ENCODE peak calls at places on chromosomes 5 and 9, in six cellular contexts. A is A549, C is thyroid gland, N is transverse colon, D is uterus, Q is stomach. J is an unnamed sample.

GRCh38 chr5:169398515-169398914 is 97.6 kb upstream of the SLIT3 start:
- DNase-seq in Q (no peak), N (no peak), C (no peak), A (no peak), D (no peak), J (no peak)

GRCh38 chr5:40622463-40623252 is 57.1 kb upstream of the PTGER4 start:
- DNase-seq in N (no peak), A (no peak), C (no peak), Q (no peak), D (no peak), J (no peak)

GRCh38 chr9:121505903-121506640 is 6.4 kb upstream of the GGTA1 start:
- DNase-seq in C (no peak), A (no peak), D (no peak), N (no peak), Q (no peak), J (no peak)

GRCh38 chr5:179135441-179136215 is 75.5 kb downstream of the ZNF354C start:
- DNase-seq in N (no peak), A (no peak), C (no peak), Q (no peak), D (no peak), J (no peak)

GRCh38 chr5:90096415-90097081 is 313.0 kb downstream of the CETN3 start:
- DNase-seq in Q (peak), N (no peak), C (no peak), A (peak), D (peak), J (no peak)

GRCh38 chr5:55570026-55570425 is 35.3 kb upstream of the PLPP1 start:
- DNase-seq in D (no peak), A (no peak), Q (no peak), C (no peak), N (no peak), J (no peak)

GRCh38 chr5:98414938-98415337 is 358.5 kb upstream of the RGMB start:
- DNase-seq in N (no peak), Q (no peak), C (no peak), A (no peak), D (no peak), J (no peak)

GRCh38 chr9:134630393-134630790 is 11.2 kb upstream of the COL5A1 start:
- DNase-seq in Q (no peak), A (no peak), N (no peak), C (no peak), D (peak), J (peak)

GRCh38 chr9:2622361-2623045 is 916 bp downstream of the VLDLR start:
- DNase-seq in D (peak), A (no peak), C (peak), Q (peak), N (peak), J (peak)

GRCh38 chr5:122906768-122907167 is 61.4 kb downstream of the SNX24 start:
- DNase-seq in N (no peak), D (peak), C (peak), A (no peak), Q (no peak), J (no peak)

GRCh38 chr5:97676608-97677007 is 493.6 kb upstream of the RIOK2 start:
- DNase-seq in D (no peak), Q (no peak), N (no peak), C (no peak), A (no peak), J (no peak)

GRCh38 chr5:157187046-157187754 is 6.6 kb downstream of the ITK start:
- DNase-seq in N (no peak), A (no peak), D (no peak), C (no peak), Q (no peak), J (no peak)

GRCh38 chr9:76109953-76110352 is 219.5 kb downstream of the PCSK5 start:
- DNase-seq in Q (no peak), D (no peak), C (peak), N (no peak), A (no peak), J (no peak)

GRCh38 chr5:143887901-143888648 is 76.1 kb downstream of the HMHB1 start:
- DNase-seq in A (peak), C (no peak), Q (no peak), D (no peak), N (no peak), J (no peak)

GRCh38 chr9:114894801-114895433 is 35.5 kb downstream of the TNFSF8 start:
- DNase-seq in A (peak), N (no peak), C (no peak), D (no peak), Q (no peak), J (no peak)

GRCh38 chr9:132008184-132008781 is 71.4 kb downstream of the MED27 start:
- DNase-seq in Q (no peak), A (peak), N (no peak), C (no peak), D (no peak), J (no peak)

GRCh38 chr5:103522586-103522985 is 40.0 kb downstream of the NUDT12 start:
- DNase-seq in Q (no peak), D (no peak), A (no peak), C (peak), N (no peak), J (no peak)

GRCh38 chr5:118692811-118693342 is 295.5 kb downstream of the DTWD2 start:
- DNase-seq in N (no peak), D (no peak), A (no peak), Q (no peak), C (no peak), J (no peak)

GRCh38 chr9:119086590-119086989 is 282.6 kb downstream of the BRINP1 start:
- DNase-seq in Q (no peak), A (no peak), N (no peak), C (no peak), D (no peak), J (no peak)

GRCh38 chr5:2747372-2748179 is 3.9 kb downstream of the IRX2 start:
- DNase-seq in C (no peak), A (no peak), N (no peak), D (no peak), Q (no peak), J (no peak)

GRCh38 chr9:131875828-131876485 is 136.1 kb upstream of the RAPGEF1 start:
- DNase-seq in C (no peak), D (no peak), A (no peak), Q (no peak), N (no peak), J (no peak)

GRCh38 chr5:139474815-139475791 is 4.3 kb downstream of the SMIM33 start:
- DNase-seq in D (peak), Q (no peak), A (no peak), N (peak), C (no peak), J (peak)

GRCh38 chr5:138448481-138449398 is 9.9 kb downstream of the REEP2 start:
- DNase-seq in N (no peak), Q (no peak), C (peak), D (no peak), A (peak), J (no peak)

DNA sequence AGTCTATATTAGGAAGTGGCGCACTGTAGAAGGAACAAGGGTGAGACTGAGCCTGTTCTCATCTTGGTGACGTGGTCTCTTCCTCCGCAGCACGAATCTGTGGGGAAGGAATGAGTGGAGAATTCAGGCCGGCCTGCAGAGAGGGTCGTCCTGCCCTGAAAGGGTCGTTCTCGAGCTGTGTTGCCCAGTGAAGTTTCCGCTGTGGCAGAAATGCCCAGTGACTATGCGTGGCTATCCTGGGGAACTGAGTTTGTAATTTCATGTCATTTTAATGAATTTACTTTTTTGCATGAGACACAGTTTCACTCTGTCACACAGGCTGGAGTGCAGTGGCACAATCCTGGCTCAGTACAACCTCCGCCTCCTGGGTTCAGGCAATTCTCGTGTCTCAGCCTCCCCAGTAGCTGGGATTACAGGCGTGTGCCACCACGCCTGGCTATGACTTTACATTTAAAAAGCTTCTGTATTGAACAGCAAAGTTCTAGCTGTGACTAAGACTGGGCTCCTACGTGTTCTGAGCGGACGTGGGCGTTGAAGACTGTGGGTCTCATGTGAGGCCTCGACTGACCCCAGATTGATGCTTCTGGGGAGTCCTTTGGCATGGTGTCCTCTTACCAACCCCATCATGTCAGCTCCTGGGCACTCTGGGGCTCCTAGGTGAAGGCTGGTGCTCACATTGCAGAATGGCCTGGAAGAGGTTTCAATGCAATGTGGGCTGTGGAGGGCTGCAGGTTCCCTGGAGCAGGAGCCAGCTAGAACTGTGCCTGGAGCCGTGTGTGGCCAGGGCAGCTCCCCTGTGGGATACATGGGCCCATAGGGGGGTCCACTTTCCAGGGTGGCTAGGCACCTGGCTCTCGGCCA is 29.4 kb downstream of the SLC25A25 start:
- DNase-seq in Q (no peak), C (no peak), A (no peak), D (no peak), N (no peak), J (peak)
- H3K27ac ChIP-seq in Q (peak), C (peak), A (peak), D (peak), N (peak), J (peak)

GRCh38 chr5:16897800-16898199 is 38.3 kb downstream of the MYO10 start:
- DNase-seq in N (no peak), D (no peak), C (no peak), A (no peak), Q (no peak), J (no peak)

GRCh38 chr5:16897284-16897704 is 38.8 kb downstream of the MYO10 start:
- DNase-seq in A (peak), N (no peak), D (no peak), Q (no peak), C (no peak), J (no peak)

GRCh38 chr5:16891043-16891442 is 45.0 kb downstream of the MYO10 start:
- DNase-seq in D (no peak), A (no peak), N (no peak), C (peak), Q (no peak), J (no peak)

GRCh38 chr5:16896767-16897166 is 39.3 kb downstream of the MYO10 start:
- DNase-seq in A (no peak), D (no peak), C (no peak), Q (no peak), N (no peak), J (no peak)

DNA sequence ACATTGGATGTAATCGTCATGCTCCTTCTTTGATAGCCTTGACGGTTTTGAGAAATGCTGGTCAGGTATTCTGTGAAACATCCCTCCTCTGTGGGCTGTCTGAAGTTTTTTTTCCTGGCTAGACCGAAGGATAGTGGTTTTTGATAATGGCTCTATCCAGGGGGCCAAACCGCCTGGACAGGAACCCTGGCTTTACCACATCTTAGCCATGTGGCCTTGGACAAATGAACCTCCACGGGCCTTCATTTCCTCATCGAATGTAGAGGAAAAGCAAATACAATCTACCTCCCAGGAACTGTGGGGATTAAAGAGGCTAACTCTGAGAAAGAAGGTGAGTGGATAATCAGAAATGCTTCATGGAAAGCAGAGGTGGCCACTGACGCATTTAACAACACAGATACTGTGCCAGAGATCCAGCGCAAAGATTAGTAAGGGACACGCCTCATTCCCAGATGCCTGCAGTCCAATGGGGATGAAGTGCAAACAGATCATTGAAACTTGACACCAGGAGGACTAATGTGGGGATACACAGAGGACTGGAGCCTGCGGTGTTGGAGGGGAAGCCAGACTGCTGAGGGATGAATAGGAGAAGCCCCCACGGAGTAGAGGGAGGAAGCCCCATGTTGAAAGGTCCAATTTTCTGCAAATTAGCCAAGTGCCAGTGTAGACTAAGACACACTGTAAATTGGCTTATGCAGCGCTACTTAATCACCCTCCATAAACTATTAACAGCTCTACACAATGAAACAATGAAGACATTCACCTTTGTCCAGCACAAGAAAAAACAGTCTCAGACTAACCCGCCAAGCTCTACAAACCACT is 41.6 kb downstream of the MYO10 start:
- DNase-seq in N (peak), C (peak), A (peak), D (no peak), Q (peak), J (peak)
- TF ChIP-seq POLR2A in N (no peak), C (no peak), A (no peak), D (no peak), Q (no peak), J (no peak)

DNA sequence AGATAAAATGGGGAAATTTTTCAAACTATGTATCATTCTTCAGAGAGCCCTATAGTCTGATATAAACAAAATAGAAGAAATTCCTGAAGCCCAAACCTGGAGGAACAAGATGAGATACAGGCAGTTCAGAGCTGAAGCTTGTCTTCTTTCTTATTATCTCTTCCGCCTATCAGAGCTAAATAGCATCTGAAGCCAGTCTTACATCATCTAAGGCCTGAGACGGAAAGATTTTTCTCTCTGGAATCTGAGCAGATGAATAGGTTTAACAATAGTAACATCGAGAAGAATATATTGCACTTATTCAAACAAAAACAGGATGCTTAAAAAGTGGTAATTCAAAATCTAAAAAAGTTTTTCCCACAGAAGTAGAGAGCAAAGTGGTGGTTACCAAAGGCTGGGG is 59.8 kb downstream of the LPAR1 start:
- DNase-seq in C (no peak), N (no peak), Q (no peak), D (no peak), A (no peak), J (no peak)
- H3K27ac ChIP-seq in C (no peak), N (no peak), Q (no peak), D (no peak), A (no peak), J (no peak)

DNA sequence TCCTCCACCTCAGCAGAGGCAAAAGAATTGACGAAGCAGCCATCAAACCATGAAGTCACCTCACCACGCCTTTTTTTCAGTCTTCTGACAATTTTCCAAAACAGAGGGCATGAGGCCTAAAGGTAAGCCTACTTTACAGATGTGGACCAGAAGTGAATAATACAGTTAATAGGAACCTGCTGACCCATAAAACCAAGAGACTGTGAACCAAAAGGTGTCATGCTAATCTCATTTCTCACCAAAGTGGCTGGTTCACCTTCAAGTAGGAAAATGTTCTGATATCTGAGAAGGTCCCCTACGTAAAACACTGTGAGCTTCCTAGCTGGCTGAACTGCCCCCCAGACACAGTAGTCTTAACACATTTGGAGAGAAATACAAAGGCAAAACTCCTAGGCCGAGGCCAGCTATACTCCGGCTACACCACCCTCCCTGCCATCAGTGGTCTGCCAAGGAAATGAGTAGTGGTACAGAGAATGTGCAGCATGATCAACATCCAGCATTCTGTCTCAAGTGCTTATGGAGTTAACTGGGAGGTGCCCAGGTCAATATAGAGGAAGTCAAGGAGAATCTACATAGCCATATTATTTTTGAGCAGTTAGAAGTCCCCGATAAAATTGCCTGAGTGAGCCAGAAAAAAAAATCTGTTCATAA is 19.3 kb upstream of the F2RL2 start:
- DNase-seq in D (no peak), A (no peak), C (no peak), N (no peak), Q (no peak), J (no peak)
- TF ChIP-seq POLR2A in D (no peak), A (no peak), C (no peak), N (no peak), Q (no peak), J (no peak)

GRCh38 chr5:32116574-32117313 is 57.4 kb downstream of the GOLPH3 start:
- DNase-seq in N (no peak), D (no peak), A (no peak), Q (no peak), C (no peak), J (no peak)
- H3K27ac ChIP-seq in N (no peak), D (no peak), A (no peak), Q (no peak), C (no peak), J (no peak)

GRCh38 chr5:80655231-80655784 is 525 bp upstream of the DHFR start:
- DNase-seq in Q (no peak), A (peak), D (no peak), N (no peak), C (no peak), J (no peak)

GRCh38 chr5:80653497-80653896 is 955 bp upstream of the MSH3 start:
- DNase-seq in A (no peak), N (no peak), D (no peak), Q (no peak), C (no peak), J (no peak)

GRCh38 chr5:80656425-80656824 is 1.6 kb upstream of the DHFR start:
- DNase-seq in N (no peak), A (peak), D (no peak), C (no peak), Q (no peak), J (no peak)

GRCh38 chr5:80654054-80654390 is 430 bp upstream of the MSH3 start:
- DNase-seq in Q (no peak), D (no peak), C (no peak), A (peak), N (peak), J (no peak)

GRCh38 chr5:80654391-80655230 is at the start of the genes DHFR and MSH3:
- DNase-seq in N (peak), A (peak), D (peak), Q (peak), C (peak), J (peak)
- TF ChIP-seq POLR2A in N (peak), A (peak), D (no peak), Q (no peak), C (no peak), J (peak)

GRCh38 chr9:96021616-96022444 is 146.3 kb downstream of the ERCC6L2 start:
- DNase-seq in Q (no peak), N (no peak), C (peak), A (no peak), D (no peak), J (no peak)

GRCh38 chr9:96020822-96021615 is 145.5 kb downstream of the ERCC6L2 start:
- DNase-seq in D (no peak), N (peak), A (no peak), Q (no peak), C (peak), J (no peak)

GRCh38 chr9:96020300-96020821 is 144.9 kb downstream of the ERCC6L2 start:
- DNase-seq in N (no peak), Q (no peak), D (no peak), C (no peak), A (no peak), J (no peak)

GRCh38 chr9:96025995-96026572 is 150.6 kb downstream of the ERCC6L2 start:
- DNase-seq in A (no peak), C (no peak), Q (no peak), D (no peak), N (no peak), J (no peak)

DNA sequence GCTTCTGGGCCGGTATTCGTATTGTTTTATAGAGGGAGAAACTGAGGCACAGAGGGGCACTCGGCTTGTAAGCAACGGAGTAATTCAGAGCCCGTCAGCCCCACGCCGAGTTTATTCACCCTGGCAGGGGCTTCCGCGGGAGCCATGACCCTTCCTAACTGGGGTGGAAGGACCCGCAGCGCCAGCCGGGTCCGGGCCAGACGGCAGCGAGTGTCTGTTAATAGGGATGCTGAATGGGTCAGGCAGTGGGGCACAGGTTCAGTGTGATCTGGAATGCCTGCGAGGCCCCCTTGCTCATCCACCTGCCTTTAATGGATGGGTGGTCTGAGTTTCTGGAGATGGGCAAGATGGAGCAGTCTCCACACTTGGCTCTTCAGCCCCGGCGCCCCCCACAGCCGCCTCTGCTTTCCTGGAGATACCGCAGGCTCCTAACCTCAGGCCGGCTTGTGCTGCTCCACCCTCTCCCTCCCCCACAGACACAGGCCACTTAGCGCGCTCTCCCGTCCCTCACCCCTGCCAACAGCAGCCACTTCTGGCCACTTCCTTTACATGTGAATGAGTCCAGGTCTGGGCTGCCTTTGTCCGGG is 147.0 kb downstream of the ERCC6L2 start:
- DNase-seq in Q (no peak), C (peak), A (no peak), D (no peak), N (peak), J (no peak)
- H3K27ac ChIP-seq in Q (peak), C (peak), A (no peak), D (no peak), N (peak), J (no peak)